ENCODE peak calls at places on chromosomes 2 and 18, in nine cellular contexts. One of them, this sample, is unnamed.

GRCh38 chr18:57776767-57777166 is 26.3 kb downstream of the ATP8B1 start:
- DNase-seq in sigmoid colon: no peak
- DNase-seq in heart right ventricle: no peak
- DNase-seq in Peyer's patch: no peak
- DNase-seq in uterus: no peak
- DNase-seq in right atrium auricular region: no peak
- DNase-seq in CD8-positive, alpha-beta memory T cell: no peak
- DNase-seq in stomach: no peak
- DNase-seq in adipocyte: no peak
- DNase-seq in this sample: no peak

GRCh38 chr2:168256448-168256847 is 9.1 kb upstream of the STK39 start:
- DNase-seq in sigmoid colon: no peak
- DNase-seq in heart right ventricle: no peak
- DNase-seq in Peyer's patch: peak; percentile 62
- DNase-seq in uterus: no peak
- DNase-seq in right atrium auricular region: no peak
- DNase-seq in CD8-positive, alpha-beta memory T cell: no peak
- DNase-seq in stomach: peak; percentile 67
- DNase-seq in adipocyte: no peak
- DNase-seq in this sample: peak; percentile 71

GRCh38 chr2:60094450-60094929 is 459.0 kb downstream of the BCL11A start:
- DNase-seq in sigmoid colon: no peak
- DNase-seq in heart right ventricle: no peak
- DNase-seq in Peyer's patch: peak; percentile 62
- DNase-seq in uterus: no peak
- DNase-seq in right atrium auricular region: no peak
- DNase-seq in CD8-positive, alpha-beta memory T cell: no peak
- DNase-seq in stomach: peak; percentile 34
- DNase-seq in adipocyte: no peak
- DNase-seq in this sample: peak; percentile 59

GRCh38 chr2:31312898-31313297 is 78.9 kb downstream of the EHD3 start:
- DNase-seq in sigmoid colon: no peak
- DNase-seq in heart right ventricle: no peak
- DNase-seq in Peyer's patch: no peak
- DNase-seq in uterus: no peak
- DNase-seq in right atrium auricular region: no peak
- DNase-seq in CD8-positive, alpha-beta memory T cell: no peak
- DNase-seq in stomach: no peak
- DNase-seq in adipocyte: peak; percentile 32
- DNase-seq in this sample: no peak

GRCh38 chr2:148122788-148123187 is 101.9 kb downstream of the MBD5 start:
- DNase-seq in sigmoid colon: no peak
- DNase-seq in heart right ventricle: no peak
- DNase-seq in Peyer's patch: no peak
- DNase-seq in uterus: no peak
- DNase-seq in right atrium auricular region: no peak
- DNase-seq in CD8-positive, alpha-beta memory T cell: no peak
- DNase-seq in stomach: no peak
- DNase-seq in adipocyte: peak; percentile 22
- DNase-seq in this sample: no peak

GRCh38 chr18:45686892-45687611 is 36.9 kb upstream of the SLC14A1 start:
- DNase-seq in sigmoid colon: no peak
- DNase-seq in heart right ventricle: no peak
- DNase-seq in Peyer's patch: peak; percentile 86
- DNase-seq in uterus: no peak
- DNase-seq in right atrium auricular region: no peak
- DNase-seq in CD8-positive, alpha-beta memory T cell: peak; percentile 80
- DNase-seq in stomach: no peak
- DNase-seq in adipocyte: no peak
- DNase-seq in this sample: no peak

GRCh38 chr2:191877875-191878274 is 31.0 kb upstream of the CAVIN2 start:
- DNase-seq in sigmoid colon: no peak
- DNase-seq in heart right ventricle: no peak
- DNase-seq in Peyer's patch: no peak
- DNase-seq in uterus: no peak
- DNase-seq in right atrium auricular region: no peak
- DNase-seq in CD8-positive, alpha-beta memory T cell: no peak
- DNase-seq in stomach: no peak
- DNase-seq in adipocyte: peak; percentile 29
- DNase-seq in this sample: no peak

GRCh38 chr2:239691720-239692119 is 290.9 kb upstream of the HDAC4 start:
- DNase-seq in sigmoid colon: no peak
- DNase-seq in heart right ventricle: no peak
- DNase-seq in Peyer's patch: no peak
- DNase-seq in uterus: no peak
- DNase-seq in right atrium auricular region: peak; percentile 34
- DNase-seq in CD8-positive, alpha-beta memory T cell: no peak
- DNase-seq in stomach: no peak
- DNase-seq in adipocyte: no peak
- DNase-seq in this sample: peak; percentile 9

GRCh38 chr18:13831864-13832508 is 8.0 kb downstream of the MC5R start:
- DNase-seq in sigmoid colon: no peak
- DNase-seq in heart right ventricle: no peak
- DNase-seq in Peyer's patch: no peak
- DNase-seq in uterus: no peak
- DNase-seq in right atrium auricular region: peak; percentile 55
- DNase-seq in CD8-positive, alpha-beta memory T cell: no peak
- DNase-seq in stomach: peak; percentile 66
- DNase-seq in adipocyte: no peak
- DNase-seq in this sample: no peak

GRCh38 chr2:38835015-38835601 is 40.6 kb downstream of the DHX57 start:
- DNase-seq in sigmoid colon: no peak
- DNase-seq in heart right ventricle: no peak
- DNase-seq in Peyer's patch: no peak
- DNase-seq in uterus: no peak
- DNase-seq in right atrium auricular region: no peak
- DNase-seq in CD8-positive, alpha-beta memory T cell: no peak
- DNase-seq in stomach: no peak
- DNase-seq in adipocyte: peak; percentile 46
- DNase-seq in this sample: no peak

GRCh38 chr18:7021994-7022840 is 95.4 kb downstream of the LAMA1 start:
- DNase-seq in sigmoid colon: no peak
- DNase-seq in heart right ventricle: no peak
- DNase-seq in Peyer's patch: peak; percentile 77
- DNase-seq in uterus: no peak
- DNase-seq in right atrium auricular region: peak; percentile 32
- DNase-seq in CD8-positive, alpha-beta memory T cell: no peak
- DNase-seq in stomach: peak; percentile 73
- DNase-seq in adipocyte: peak; percentile 15
- DNase-seq in this sample: peak; percentile 75

GRCh38 chr2:205280630-205281225 is 401.6 kb upstream of the NRP2 start:
- DNase-seq in sigmoid colon: no peak
- DNase-seq in heart right ventricle: no peak
- DNase-seq in Peyer's patch: no peak
- DNase-seq in uterus: no peak
- DNase-seq in right atrium auricular region: no peak
- DNase-seq in CD8-positive, alpha-beta memory T cell: no peak
- DNase-seq in stomach: no peak
- DNase-seq in adipocyte: no peak
- DNase-seq in this sample: no peak

GRCh38 chr2:46850742-46851141 is 64.9 kb downstream of the MCFD2 start:
- DNase-seq in sigmoid colon: peak; percentile 93
- DNase-seq in heart right ventricle: no peak
- DNase-seq in Peyer's patch: no peak
- DNase-seq in uterus: peak; percentile 90
- DNase-seq in right atrium auricular region: no peak
- DNase-seq in CD8-positive, alpha-beta memory T cell: no peak
- DNase-seq in stomach: peak; percentile 71
- DNase-seq in adipocyte: peak; percentile 74
- DNase-seq in this sample: peak; percentile 45

GRCh38 chr2:233358335-233358734 is 4.0 kb downstream of the DGKD start:
- DNase-seq in sigmoid colon: no peak
- DNase-seq in heart right ventricle: no peak
- DNase-seq in Peyer's patch: no peak
- DNase-seq in uterus: no peak
- DNase-seq in right atrium auricular region: no peak
- DNase-seq in CD8-positive, alpha-beta memory T cell: no peak
- DNase-seq in stomach: no peak
- DNase-seq in adipocyte: no peak
- DNase-seq in this sample: no peak

GRCh38 chr2:233354971-233355574 is 779 bp downstream of the DGKD start:
- DNase-seq in sigmoid colon: peak; percentile 78
- DNase-seq in heart right ventricle: peak; percentile 33
- DNase-seq in Peyer's patch: peak; percentile 75
- DNase-seq in uterus: no peak
- DNase-seq in right atrium auricular region: no peak
- DNase-seq in CD8-positive, alpha-beta memory T cell: peak; percentile 27
- DNase-seq in stomach: peak; percentile 72
- DNase-seq in adipocyte: peak; percentile 43
- DNase-seq in this sample: peak; percentile 58

GRCh38 chr2:233355916-233356315 is 1.6 kb downstream of the DGKD start:
- DNase-seq in sigmoid colon: no peak
- DNase-seq in heart right ventricle: no peak
- DNase-seq in Peyer's patch: no peak
- DNase-seq in uterus: no peak
- DNase-seq in right atrium auricular region: no peak
- DNase-seq in CD8-positive, alpha-beta memory T cell: no peak
- DNase-seq in stomach: no peak
- DNase-seq in adipocyte: no peak
- DNase-seq in this sample: no peak

GRCh38 chr2:233358864-233359386 is 4.6 kb downstream of the DGKD start:
- DNase-seq in sigmoid colon: no peak
- DNase-seq in heart right ventricle: no peak
- DNase-seq in Peyer's patch: no peak
- DNase-seq in uterus: no peak
- DNase-seq in right atrium auricular region: no peak
- DNase-seq in CD8-positive, alpha-beta memory T cell: no peak
- DNase-seq in stomach: no peak
- DNase-seq in adipocyte: no peak
- DNase-seq in this sample: no peak

GRCh38 chr2:233356546-233357308 is 2.4 kb downstream of the DGKD start:
- DNase-seq in sigmoid colon: no peak
- DNase-seq in heart right ventricle: no peak
- DNase-seq in Peyer's patch: no peak
- DNase-seq in uterus: no peak
- DNase-seq in right atrium auricular region: no peak
- DNase-seq in CD8-positive, alpha-beta memory T cell: no peak
- DNase-seq in stomach: no peak
- DNase-seq in adipocyte: no peak
- DNase-seq in this sample: no peak
- H3K4me3 ChIP-seq in sigmoid colon: no peak overlapping the region
- H3K4me3 ChIP-seq in heart right ventricle: no peak overlapping the region
- H3K4me3 ChIP-seq in Peyer's patch: no peak overlapping the region
- H3K4me3 ChIP-seq in uterus: no peak overlapping the region
- H3K4me3 ChIP-seq in right atrium auricular region: no peak overlapping the region
- H3K4me3 ChIP-seq in CD8-positive, alpha-beta memory T cell: peak overlapping the region; percentile 66
- H3K4me3 ChIP-seq in stomach: peak overlapping the region; percentile 98
- H3K4me3 ChIP-seq in adipocyte: no peak overlapping the region
- H3K4me3 ChIP-seq in this sample: no peak overlapping the region

DNA sequence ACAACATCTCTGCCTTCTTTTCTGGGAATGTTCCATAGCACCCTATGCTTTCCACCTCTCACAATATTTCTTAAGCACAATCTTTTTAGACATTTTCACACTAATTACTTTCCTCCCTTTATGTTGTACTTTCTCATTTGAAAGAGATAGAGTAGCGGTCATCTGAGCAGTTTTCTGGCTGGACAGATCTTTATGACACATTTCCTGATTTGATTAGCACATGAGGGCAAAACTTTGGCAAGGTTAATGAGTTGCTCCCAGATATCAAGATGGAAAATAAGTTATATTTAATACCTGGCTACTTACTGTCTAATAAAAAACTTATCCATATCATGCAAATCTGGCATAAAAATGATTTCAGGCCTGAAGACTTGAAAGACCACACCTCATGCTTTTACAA is 723.9 kb downstream of the SOCS6 start:
- DNase-seq in sigmoid colon: no peak
- DNase-seq in heart right ventricle: no peak
- DNase-seq in Peyer's patch: no peak
- DNase-seq in uterus: no peak
- DNase-seq in right atrium auricular region: no peak
- DNase-seq in CD8-positive, alpha-beta memory T cell: no peak
- DNase-seq in stomach: no peak
- DNase-seq in adipocyte: no peak
- DNase-seq in this sample: no peak
- H3K9me3 ChIP-seq in sigmoid colon: no peaks in the 10 kb centered on the region
- H3K9me3 ChIP-seq in heart right ventricle: no peaks in the 10 kb centered on the region
- H3K9me3 ChIP-seq in Peyer's patch: no peaks in the 10 kb centered on the region
- H3K9me3 ChIP-seq in uterus: no peaks in the 10 kb centered on the region
- H3K9me3 ChIP-seq in right atrium auricular region: no peaks in the 10 kb centered on the region
- H3K9me3 ChIP-seq in CD8-positive, alpha-beta memory T cell: no peaks in the 10 kb centered on the region
- H3K9me3 ChIP-seq in stomach: no peaks in the 10 kb centered on the region
- H3K9me3 ChIP-seq in adipocyte: peaks cover 9% of the 10 kb centered on the region
- H3K9me3 ChIP-seq in this sample: no peaks in the 10 kb centered on the region

GRCh38 chr18:5543854-5544389 is at the start of gene EPB41L3:
- DNase-seq in sigmoid colon: peak; percentile 84
- DNase-seq in heart right ventricle: peak; percentile 58
- DNase-seq in Peyer's patch: peak; percentile 51
- DNase-seq in uterus: peak; percentile 39
- DNase-seq in right atrium auricular region: no peak
- DNase-seq in CD8-positive, alpha-beta memory T cell: no peak
- DNase-seq in stomach: no peak
- DNase-seq in adipocyte: peak; percentile 80
- DNase-seq in this sample: peak; percentile 18
- H3K4me3 ChIP-seq in sigmoid colon: peak within 1 kb of the TSS; percentile 84
- H3K4me3 ChIP-seq in heart right ventricle: peak within 1 kb of the TSS; percentile 50
- H3K4me3 ChIP-seq in Peyer's patch: peak within 1 kb of the TSS; percentile 61
- H3K4me3 ChIP-seq in uterus: peak within 1 kb of the TSS; percentile 67
- H3K4me3 ChIP-seq in right atrium auricular region: peak within 1 kb of the TSS; percentile 63
- H3K4me3 ChIP-seq in CD8-positive, alpha-beta memory T cell: no peak within 1 kb of the TSS
- H3K4me3 ChIP-seq in stomach: peak within 1 kb of the TSS; percentile 64
- H3K4me3 ChIP-seq in adipocyte: peak within 1 kb of the TSS; percentile 88
- H3K4me3 ChIP-seq in this sample: peak within 1 kb of the TSS; percentile 41

GRCh38 chr2:3289971-3290370 is 87.6 kb downstream of the EIPR1 start:
- DNase-seq in sigmoid colon: no peak
- DNase-seq in heart right ventricle: no peak
- DNase-seq in Peyer's patch: peak; percentile 35
- DNase-seq in uterus: no peak
- DNase-seq in right atrium auricular region: no peak
- DNase-seq in CD8-positive, alpha-beta memory T cell: no peak
- DNase-seq in stomach: peak; percentile 10
- DNase-seq in adipocyte: no peak
- DNase-seq in this sample: no peak

GRCh38 chr2:3290655-3291054 is 87.0 kb downstream of the EIPR1 start:
- DNase-seq in sigmoid colon: peak; percentile 33
- DNase-seq in heart right ventricle: no peak
- DNase-seq in Peyer's patch: peak; percentile 31
- DNase-seq in uterus: no peak
- DNase-seq in right atrium auricular region: no peak
- DNase-seq in CD8-positive, alpha-beta memory T cell: no peak
- DNase-seq in stomach: peak; percentile 11
- DNase-seq in adipocyte: no peak
- DNase-seq in this sample: no peak

GRCh38 chr2:3288455-3289163 is 89.0 kb downstream of the EIPR1 start:
- DNase-seq in sigmoid colon: peak; percentile 33
- DNase-seq in heart right ventricle: no peak
- DNase-seq in Peyer's patch: peak; percentile 27
- DNase-seq in uterus: no peak
- DNase-seq in right atrium auricular region: no peak
- DNase-seq in CD8-positive, alpha-beta memory T cell: no peak
- DNase-seq in stomach: peak; percentile 16
- DNase-seq in adipocyte: no peak
- DNase-seq in this sample: no peak

GRCh38 chr2:3289164-3289515 is 88.5 kb downstream of the EIPR1 start:
- DNase-seq in sigmoid colon: peak; percentile 34
- DNase-seq in heart right ventricle: no peak
- DNase-seq in Peyer's patch: no peak
- DNase-seq in uterus: no peak
- DNase-seq in right atrium auricular region: no peak
- DNase-seq in CD8-positive, alpha-beta memory T cell: no peak
- DNase-seq in stomach: no peak
- DNase-seq in adipocyte: no peak
- DNase-seq in this sample: no peak

GRCh38 chr2:3289526-3289925 is 88.1 kb downstream of the EIPR1 start:
- DNase-seq in sigmoid colon: peak; percentile 22
- DNase-seq in heart right ventricle: no peak
- DNase-seq in Peyer's patch: peak; percentile 27
- DNase-seq in uterus: no peak
- DNase-seq in right atrium auricular region: no peak
- DNase-seq in CD8-positive, alpha-beta memory T cell: no peak
- DNase-seq in stomach: peak; percentile 17
- DNase-seq in adipocyte: no peak
- DNase-seq in this sample: no peak
- H3K9me3 ChIP-seq in sigmoid colon: no peaks in the 10 kb centered on the region
- H3K9me3 ChIP-seq in heart right ventricle: no peaks in the 10 kb centered on the region
- H3K9me3 ChIP-seq in Peyer's patch: no peaks in the 10 kb centered on the region
- H3K9me3 ChIP-seq in uterus: no peaks in the 10 kb centered on the region
- H3K9me3 ChIP-seq in right atrium auricular region: no peaks in the 10 kb centered on the region
- H3K9me3 ChIP-seq in CD8-positive, alpha-beta memory T cell: no peaks in the 10 kb centered on the region
- H3K9me3 ChIP-seq in stomach: no peaks in the 10 kb centered on the region
- H3K9me3 ChIP-seq in adipocyte: no peaks in the 10 kb centered on the region
- H3K9me3 ChIP-seq in this sample: no peaks in the 10 kb centered on the region